ENCODE peak calls at places on chromosomes 4 and X, in four cellular contexts. Z is activated CD4-positive, alpha-beta T cell treated with anti-CD3 and anti-CD28 coated beads, Interleukin-2, amount 50 U/mL, for 1 hour; P is ureter; R is SW480. T is an unnamed sample.
A peak's percentile ranks its signal among the peaks of the same experiment; 100 is the strongest.

GRCh38 chr4:176443117-176443516 is 123.4 kb downstream of the SPCS3 start:
- DNase-seq in P (no peak), Z (no peak), R (peak; percentile 37), T (no peak)

GRCh38 chr4:188781655-188782054 is 642.4 kb downstream of the TRIML1 start:
- DNase-seq in R (no peak), Z (no peak), P (no peak), T (peak; percentile 14)

GRCh38 chr4:106353786-106354185 is 14.8 kb downstream of the GIMD1 start:
- DNase-seq in Z (no peak), R (no peak), P (no peak), T (no peak)

GRCh38 chr4:71607780-71608673 is 175.9 kb downstream of the GC start:
- DNase-seq in P (no peak), Z (no peak), R (no peak), T (peak; percentile 29)

GRCh38 chrX:23333842-23334535 is 660 bp upstream of the PTCHD1 start:
- DNase-seq in R (no peak), Z (no peak), P (peak; percentile 44), T (no peak)

GRCh38 chr4:38591617-38592337 is 72.2 kb upstream of the KLF3 start:
- DNase-seq in P (no peak), Z (no peak), R (no peak), T (no peak)

GRCh38 chrX:134948333-134949241 is 42.2 kb upstream of the SMIM10 start:
- DNase-seq in Z (no peak), P (no peak), R (peak; percentile 74), T (peak; percentile 44)

GRCh38 chr4:3472411-3473141 is 9.5 kb downstream of the DOK7 start:
- DNase-seq in Z (no peak), P (no peak), R (no peak), T (no peak)

GRCh38 chr4:98688416-98689290 is 30.2 kb upstream of the TSPAN5 start:
- DNase-seq in P (no peak), R (peak; percentile 85), Z (no peak), T (no peak)

GRCh38 chrX:16516473-16516872 is 133.5 kb upstream of the S100G start:
- DNase-seq in P (no peak), Z (no peak), R (no peak), T (no peak)

GRCh38 chrX:45435481-45435880 is 234.8 kb upstream of the DIPK2B start:
- DNase-seq in Z (no peak), R (no peak), P (no peak), T (no peak)

GRCh38 chr4:5267418-5267817 is 216.1 kb downstream of the STK32B start:
- DNase-seq in Z (no peak), P (no peak), R (no peak), T (no peak)

GRCh38 chrX:153886915-153887314 is 942 bp upstream of the L1CAM start:
- DNase-seq in P (no peak), Z (no peak), R (peak; percentile 44), T (no peak)

GRCh38 chr4:124462954-124463828 is 249.3 kb downstream of the ANKRD50 start:
- DNase-seq in P (no peak), Z (no peak), R (no peak), T (no peak)

GRCh38 chrX:65677954-65678469 is 10.6 kb downstream of the MSN start:
- DNase-seq in Z (no peak), R (no peak), P (peak; percentile 47), T (no peak)

GRCh38 chrX:13000311-13000811 is 25.5 kb downstream of the TMSB4X start:
- DNase-seq in Z (no peak), R (no peak), P (no peak), T (no peak)

GRCh38 chr4:48025005-48025404 is 8.4 kb downstream of the NIPAL1 start:
- DNase-seq in R (no peak), P (no peak), Z (no peak), T (no peak)

GRCh38 chr4:87953776-87954175 is 21.7 kb upstream of the SPP1 start:
- DNase-seq in P (no peak), Z (no peak), R (no peak), T (no peak)

GRCh38 chrX:77603635-77604336 is 156.6 kb downstream of the FGF16 start:
- DNase-seq in R (no peak), Z (no peak), P (no peak), T (no peak)

GRCh38 chr4:119536572-119537528 is 91.8 kb downstream of the PDE5A start:
- DNase-seq in P (no peak), R (no peak), Z (no peak), T (no peak)

GRCh38 chr4:173990879-173991231 is 292.6 kb downstream of the FBXO8 start:
- DNase-seq in Z (no peak), R (no peak), P (no peak), T (no peak)

GRCh38 chr4:105267280-105267679 is 120.6 kb downstream of the TET2 start:
- DNase-seq in Z (no peak), P (no peak), R (no peak), T (no peak)

GRCh38 chr4:39698424-39699009 is 581 bp downstream of the UBE2K start:
- DNase-seq in Z (no peak), R (peak; percentile 20), P (peak; percentile 57), T (peak; percentile 63)

GRCh38 chr4:4494882-4495281 is 47.0 kb downstream of the STX18 start:
- DNase-seq in P (no peak), Z (no peak), R (no peak), T (no peak)

GRCh38 chr4:98261291-98262271 is at the start of gene RAP1GDS1:
- DNase-seq in R (peak; percentile 62), Z (peak; percentile 67), P (peak; percentile 49), T (peak; percentile 43)

GRCh38 chrX:52585892-52586291 is 68.8 kb downstream of the SSX7 start:
- DNase-seq in R (peak; percentile 17), P (no peak), Z (no peak), T (no peak)

GRCh38 chrX:72107320-72107719 is 24.4 kb downstream of the RTL5 start:
- DNase-seq in Z (peak; percentile 13), R (peak; percentile 22), P (no peak), T (peak; percentile 9)

GRCh38 chrX:8455600-8455999 is 9.0 kb upstream of the VCX3B start:
- DNase-seq in Z (no peak), R (no peak), P (no peak), T (no peak)

GRCh38 chr4:81620442-81620841 is 148.7 kb upstream of the RASGEF1B start:
- DNase-seq in R (no peak), P (no peak), Z (no peak), T (no peak)

GRCh38 chrX:15567886-15568616 is 32.7 kb downstream of the ACE2 start:
- DNase-seq in R (peak; percentile 15), Z (no peak), P (no peak), T (no peak)

GRCh38 chrX:16559206-16559619 is 90.7 kb upstream of the S100G start:
- DNase-seq in Z (no peak), P (no peak), R (no peak), T (no peak)

GRCh38 chrX:106168107-106168506 is at the start of gene PWWP3B:
- DNase-seq in R (no peak), Z (no peak), P (no peak), T (peak; percentile 35)

GRCh38 chrX:124641737-124642491 is 295.6 kb downstream of the SH2D1A start:
- DNase-seq in Z (no peak), R (peak; percentile 4), P (no peak), T (no peak)

GRCh38 chrX:11792461-11793421 is 34.7 kb downstream of the MSL3 start:
- DNase-seq in R (no peak), P (no peak), Z (peak; percentile 51), T (no peak)

GRCh38 chrX:108664701-108665100 is 71.7 kb downstream of the IRS4 start:
- DNase-seq in R (no peak), Z (no peak), P (no peak), T (no peak)

GRCh38 chr4:9804918-9805317 is 23.5 kb downstream of the DRD5 start:
- DNase-seq in R (no peak), Z (no peak), P (no peak), T (no peak)

GRCh38 chr4:37666625-37667071 is 19.5 kb downstream of the RELL1 start:
- DNase-seq in Z (no peak), P (peak; percentile 62), R (peak; percentile 72), T (peak; percentile 62)

GRCh38 chr4:100099746-100100145 is 90.5 kb downstream of the DDIT4L start:
- DNase-seq in Z (no peak), R (no peak), P (no peak), T (no peak)

T was measured in Caco-2.